ENCODE peak calls at places on chromosomes 3 and 15, in five cellular contexts. O is neuronal stem cell, I is mammary epithelial cell, A is GM23248, C is PC-3. T is an unnamed sample.

GRCh38 chr15:77988386-77989301 is 88.9 kb downstream of the TBC1D2B start:
- DNase-seq in O (no peak), I (no peak), A (no peak), C (no peak), T (no peak)

GRCh38 chr15:84797212-84797611 is 19.9 kb upstream of the ALPK3 start:
- DNase-seq in O (no peak), I (peak; percentile 17), A (peak; percentile 85), C (no peak), T (peak; percentile 13)

GRCh38 chr3:128998532-128998931 is 2.6 kb upstream of the EFCC1 start:
- DNase-seq in O (no peak), I (no peak), A (no peak), C (no peak), T (no peak)

GRCh38 chr3:19645093-19645492 is 288.9 kb downstream of the EFHB start:
- DNase-seq in O (no peak), I (peak; percentile 2), A (no peak), C (no peak), T (no peak)

GRCh38 chr3:77868725-77869124 is 828.8 kb downstream of the ROBO2 start:
- DNase-seq in O (no peak), I (peak; percentile 62), A (no peak), C (no peak), T (no peak)

GRCh38 chr3:19946291-19946831 is 536 bp upstream of the RAB5A start:
- DNase-seq in O (no peak), I (no peak), A (peak; percentile 56), C (no peak), T (no peak)

GRCh38 chr15:41928100-41928499 is 34.2 kb upstream of the SPTBN5 start:
- DNase-seq in O (no peak), I (no peak), A (no peak), C (peak; percentile 86), T (no peak)

GRCh38 chr3:127829537-127829936 is 7.2 kb upstream of the MGLL start:
- DNase-seq in O (no peak), I (peak; percentile 19), A (peak; percentile 34), C (no peak), T (no peak)

GRCh38 chr15:50051811-50052419 is 67.1 kb downstream of the ATP8B4 start:
- DNase-seq in O (peak; percentile 48), I (peak; percentile 67), A (peak; percentile 91), C (peak; percentile 87), T (peak; percentile 76)

GRCh38 chr3:59998040-59998439 is 948.2 kb upstream of the CFAP20DC start:
- DNase-seq in O (no peak), I (no peak), A (no peak), C (no peak), T (peak; percentile 3)

GRCh38 chr15:92599394-92599970 is 56.1 kb downstream of the FAM174B start:
- DNase-seq in O (no peak), I (no peak), A (peak; percentile 48), C (no peak), T (peak; percentile 80)

GRCh38 chr3:155859859-155860258 is 5.6 kb upstream of the SLC33A1 start:
- DNase-seq in O (no peak), I (no peak), A (peak; percentile 51), C (peak; percentile 42), T (peak; percentile 38)

GRCh38 chr3:59386165-59386564 is 336.3 kb upstream of the CFAP20DC start:
- DNase-seq in O (no peak), I (no peak), A (peak; percentile 24), C (no peak), T (no peak)

GRCh38 chr15:65796610-65797012 is 4.5 kb upstream of the DENND4A start:
- DNase-seq in O (no peak), I (peak; percentile 91), A (peak; percentile 81), C (peak; percentile 68), T (peak; percentile 60)

GRCh38 chr3:167723872-167724271 is 10.8 kb downstream of the PDCD10 start:
- DNase-seq in O (no peak), I (no peak), A (no peak), C (no peak), T (no peak)

GRCh38 chr15:79450648-79451047 is 18.5 kb downstream of the MINAR1 start:
- DNase-seq in O (no peak), I (no peak), A (peak; percentile 27), C (peak; percentile 25), T (no peak)

GRCh38 chr3:115217678-115218451 is 70.8 kb upstream of the ZBTB20 start:
- DNase-seq in O (peak; percentile 39), I (peak; percentile 56), A (peak; percentile 91), C (peak; percentile 72), T (peak; percentile 83)

GRCh38 chr3:50204052-50204803 is 843 bp upstream of the SLC38A3 start:
- DNase-seq in O (no peak), I (no peak), A (no peak), C (no peak), T (no peak)
- H3K4me3 ChIP-seq in O (no peak overlapping the region), I (no peak overlapping the region), A (no peak overlapping the region), C (no peak overlapping the region), T (no peak overlapping the region)

GRCh38 chr3:124032881-124033359 is 41.0 kb upstream of the ROPN1 start:
- DNase-seq in O (peak; percentile 92), I (peak; percentile 77), A (peak; percentile 90), C (peak; percentile 85), T (peak; percentile 75)
- H3K27ac ChIP-seq in O (peak overlapping the region; percentile 85), I (peak overlapping the region; percentile 28), A (no peak overlapping the region), C (no peak overlapping the region), T (no peak overlapping the region)

DNA sequence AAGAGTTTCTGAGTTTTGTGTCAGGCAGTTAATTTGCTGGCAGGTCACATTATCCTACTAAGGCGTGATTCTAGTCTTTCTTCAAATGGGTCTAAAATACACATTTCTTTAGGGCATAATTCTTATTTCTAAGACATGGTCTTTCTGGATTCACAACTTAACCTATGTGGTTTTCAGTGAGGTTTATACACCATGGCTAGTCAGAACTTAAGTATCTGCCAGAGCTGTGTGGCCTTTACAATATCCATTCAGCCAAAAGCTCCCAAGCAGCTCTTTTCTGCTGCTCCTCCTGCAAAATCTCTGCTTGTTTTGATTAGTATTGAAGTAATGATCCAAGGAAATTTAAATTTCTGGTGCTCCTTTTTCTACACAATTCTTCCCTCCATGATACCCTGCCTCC is 33.5 kb downstream of the SLC9C1 start:
- DNase-seq in O (no peak), I (no peak), A (no peak), C (no peak), T (no peak)
- H3K9ac ChIP-seq in O (no peak overlapping the region), I (no peak overlapping the region), A (no peak overlapping the region), C (no peak overlapping the region), T (no peak overlapping the region)

GRCh38 chr3:56547486-56547885 is 9.5 kb upstream of the CCDC66 start:
- DNase-seq in O (no peak), I (no peak), A (peak; percentile 28), C (no peak), T (peak; percentile 14)
- H3K4me3 ChIP-seq in O (no peak overlapping the region), I (no peak overlapping the region), A (no peak overlapping the region), C (no peak overlapping the region), T (no peak overlapping the region)

DNA sequence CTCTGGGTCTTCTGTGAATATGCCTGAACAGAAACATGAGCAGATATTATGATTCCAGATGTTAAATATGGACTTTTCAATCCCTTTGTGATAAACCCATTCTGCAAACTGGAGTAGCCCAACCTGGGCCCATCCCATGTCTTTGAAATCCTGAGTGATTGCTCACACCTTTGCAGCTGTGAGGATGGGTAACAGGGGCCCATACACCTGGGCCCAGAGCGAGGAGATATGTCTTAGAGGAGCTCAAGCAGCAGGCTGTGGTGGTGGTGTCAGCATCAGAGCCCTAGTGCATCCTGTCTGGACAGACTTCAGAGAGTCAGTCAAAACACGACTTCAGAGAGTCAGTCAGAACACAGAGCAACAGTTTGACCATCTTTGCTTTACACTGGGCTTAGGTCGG is 64.9 kb upstream of the LIMD1 start:
- DNase-seq in O (no peak), I (peak; percentile 18), A (no peak), C (no peak), T (no peak)
- H3K27ac ChIP-seq in O (no peak overlapping the region), I (no peak overlapping the region), A (no peak overlapping the region), C (no peak overlapping the region), T (no peak overlapping the region)

DNA sequence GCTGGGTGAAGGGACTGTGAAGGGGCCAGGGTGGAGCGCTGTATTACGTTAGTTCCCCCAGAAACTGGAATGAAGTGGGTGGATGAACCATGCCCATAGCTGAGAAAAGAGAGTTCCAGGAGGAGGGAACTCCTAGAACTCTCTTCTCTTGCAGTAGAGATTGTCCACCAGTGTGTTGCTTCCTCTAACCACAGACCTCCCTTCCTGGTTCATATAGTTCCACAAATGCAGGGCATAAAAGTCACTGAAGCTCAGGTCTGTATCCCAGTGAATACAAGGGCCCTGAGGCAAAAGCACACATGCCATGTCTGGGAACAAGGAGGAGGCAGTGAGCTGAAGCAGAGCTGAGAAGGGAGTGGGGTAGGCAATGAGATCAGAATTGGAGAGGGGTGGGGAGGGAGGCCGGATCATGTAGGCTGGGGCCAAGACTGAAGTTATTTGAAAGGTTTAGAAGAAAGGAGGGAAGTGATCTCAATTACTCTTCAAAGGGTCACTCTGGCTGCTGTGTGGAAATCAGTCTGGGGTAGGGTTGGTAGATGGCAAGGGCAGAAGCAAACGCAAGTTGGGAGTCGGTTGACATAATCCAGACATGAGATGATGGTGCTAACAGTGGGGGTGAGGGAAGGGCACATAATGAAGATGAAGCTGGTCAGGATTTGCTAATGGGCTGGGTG is 6.5 kb downstream of the A4GNT start:
- DNase-seq in O (no peak), I (peak; percentile 27), A (peak; percentile 85), C (no peak), T (peak; percentile 19)
- H3K9ac ChIP-seq in O (no peak overlapping the region), I (no peak overlapping the region), A (peak overlapping the region; percentile 80), C (no peak overlapping the region), T (no peak overlapping the region)

T was measured in fibroblast of lung.